ENCODE peak calls at places on chromosome 10, in five cellular contexts. H is substantia nigra, T is NCI-H2171 treated with DMSO at 0.1 percent for 48 hours, L is dorsolateral prefrontal cortex, F is NCI-H2081 treated with DMSO at 0.1 percent for 48 hours. K is an unnamed sample.

GRCh38 chr10:79982861-79983260 is 34.0 kb upstream of the SFTPD start:
- DNase-seq in H (no peak), T (no peak), L (no peak), F (no peak), K (no peak)

GRCh38 chr10:82813856-82814255 is 938.9 kb downstream of the NRG3 start:
- DNase-seq in H (no peak), T (no peak), L (no peak), F (no peak), K (no peak)

GRCh38 chr10:76868088-76868949 is 769.3 kb downstream of the KCNMA1 start:
- DNase-seq in H (no peak), T (peak), L (no peak), F (no peak), K (peak)

GRCh38 chr10:77236700-77237099 is 400.9 kb downstream of the KCNMA1 start:
- DNase-seq in H (no peak), T (no peak), L (no peak), F (no peak), K (no peak)

GRCh38 chr10:104334965-104335650 is 3.2 kb downstream of the ITPRIP start:
- DNase-seq in H (no peak), T (peak), L (no peak), F (no peak), K (no peak)

GRCh38 chr10:72730462-72730861 is 38.5 kb downstream of the MCU start:
- DNase-seq in H (no peak), T (no peak), L (no peak), F (no peak), K (no peak)

GRCh38 chr10:130110236-130111114 is at the start of gene C10orf143:
- DNase-seq in H (peak), T (peak), L (peak), F (peak), K (peak)

GRCh38 chr10:132681858-132682755 is 103.8 kb downstream of the NKX6-2 start:
- DNase-seq in H (no peak), T (no peak), L (peak), F (no peak), K (no peak)

GRCh38 chr10:73131295-73131694 is 21.0 kb downstream of the NUDT13 start:
- DNase-seq in H (no peak), T (no peak), L (no peak), F (peak), K (no peak)

GRCh38 chr10:14244801-14245211 is 85.9 kb downstream of the FRMD4A start:
- DNase-seq in H (no peak), T (no peak), L (no peak), F (no peak), K (no peak)

GRCh38 chr10:29394321-29394932 is 105.6 kb downstream of the LYZL1 start:
- DNase-seq in H (no peak), T (no peak), L (no peak), F (no peak), K (no peak)

GRCh38 chr10:36531621-36532020 is 593.8 kb upstream of the ANKRD30A start:
- DNase-seq in H (no peak), T (no peak), L (no peak), F (no peak), K (no peak)

GRCh38 chr10:62454696-62455451 is 80.7 kb downstream of the ZNF365 start:
- DNase-seq in H (no peak), T (no peak), L (no peak), F (no peak), K (no peak)

GRCh38 chr10:48306870-48307531 is 524 bp downstream of the MAPK8 start:
- DNase-seq in H (peak), T (peak), L (no peak), F (no peak), K (peak)

GRCh38 chr10:119542990-119543813 is 683 bp upstream of the RGS10 start:
- DNase-seq in H (no peak), T (peak), L (no peak), F (no peak), K (no peak)

GRCh38 chr10:22010973-22011408 is 7.5 kb upstream of the DNAJC1 start:
- DNase-seq in H (no peak), T (peak), L (no peak), F (no peak), K (peak)

GRCh38 chr10:48740023-48740707 is 55.5 kb downstream of the WDFY4 start:
- DNase-seq in H (no peak), T (no peak), L (no peak), F (no peak), K (no peak)

GRCh38 chr10:130049244-130049643 is 61.4 kb downstream of the C10orf143 start:
- DNase-seq in H (no peak), T (no peak), L (no peak), F (no peak), K (no peak)

GRCh38 chr10:89702121-89702480 is 711 bp downstream of the KIF20B start:
- DNase-seq in H (no peak), T (no peak), L (no peak), F (no peak), K (no peak)

GRCh38 chr10:71132321-71132810 is 80.0 kb upstream of the UNC5B start:
- DNase-seq in H (no peak), T (no peak), L (no peak), F (no peak), K (no peak)

K was measured in NCI-H446.